ENCODE peak calls at places on chromosome 1, in six cellular contexts. S is BE2C; W is heart left ventricle; J is right cardiac atrium; F is CD8-positive, alpha-beta T cell; V is mesenchymal stem cell. R is an unnamed sample. For H3K4me1, the result is how much of the 10 kb centered on the place peaks cover.

GRCh38 chr1:41713557-41714327 is 205.0 kb downstream of the HIVEP3 start:
- DNase-seq in S (peak), W (no peak), J (no peak), F (no peak), V (peak), R (no peak)

GRCh38 chr1:235919797-235920475 is 53.2 kb upstream of the LYST start:
- DNase-seq in S (peak), W (no peak), J (no peak), F (no peak), V (peak), R (no peak)

GRCh38 chr1:10210841-10211804 is 753 bp downstream of the KIF1B start:
- DNase-seq in S (peak), W (peak), J (peak), F (peak), V (peak), R (peak)

GRCh38 chr1:177620636-177621190 is 349.1 kb downstream of the SEC16B start:
- DNase-seq in S (no peak), W (no peak), J (no peak), F (no peak), V (no peak), R (no peak)

GRCh38 chr1:175192630-175193338 is at the start of gene KIAA0040:
- DNase-seq in S (peak), W (peak), J (peak), F (peak), V (peak), R (peak)

GRCh38 chr1:89794406-89794805 is 26.4 kb upstream of the LRRC8D start:
- DNase-seq in S (no peak), W (no peak), J (no peak), F (no peak), V (no peak), R (no peak)

GRCh38 chr1:3745071-3745470 is 7.2 kb upstream of the CCDC27 start:
- DNase-seq in S (no peak), W (no peak), J (peak), F (peak), V (no peak), R (no peak)

GRCh38 chr1:177948336-177948972 is 21.4 kb downstream of the SEC16B start:
- DNase-seq in S (peak), W (no peak), J (peak), F (no peak), V (peak), R (peak)

GRCh38 chr1:17573518-17574041 is 34.1 kb downstream of the ARHGEF10L start:
- DNase-seq in S (no peak), W (peak), J (peak), F (no peak), V (no peak), R (no peak)

GRCh38 chr1:9399510-9400424 is 107.1 kb downstream of the SPSB1 start:
- DNase-seq in S (no peak), W (peak), J (peak), F (no peak), V (peak), R (peak)

GRCh38 chr1:11741919-11742598 is 6.1 kb downstream of the AGTRAP start:
- DNase-seq in S (no peak), W (no peak), J (peak), F (no peak), V (no peak), R (no peak)

GRCh38 chr1:93638981-93639380 is 42.7 kb downstream of the BCAR3 start:
- DNase-seq in S (no peak), W (no peak), J (no peak), F (no peak), V (no peak), R (no peak)

GRCh38 chr1:67307251-67308060 is at the start of gene IL12RB2:
- DNase-seq in S (no peak), W (peak), J (peak), F (peak), V (no peak), R (peak)

GRCh38 chr1:65264197-65264929 is 45.0 kb upstream of the DNAJC6 start:
- DNase-seq in S (peak), W (peak), J (no peak), F (no peak), V (peak), R (no peak)

GRCh38 chr1:48677306-48678287 is 99.1 kb downstream of the BEND5 start:
- DNase-seq in S (peak), W (peak), J (peak), F (peak), V (peak), R (peak)

GRCh38 chr1:59393211-59394180 is 96.6 kb downstream of the FGGY start:
- DNase-seq in S (no peak), W (peak), J (peak), F (no peak), V (peak), R (peak)

GRCh38 chr1:147579532-147580199 is 38.4 kb downstream of the BCL9 start:
- DNase-seq in S (no peak), W (no peak), J (no peak), F (no peak), V (peak), R (no peak)

GRCh38 chr1:11797525-11798216 is 8.1 kb downstream of the MTHFR start:
- DNase-seq in S (no peak), W (peak), J (peak), F (no peak), V (no peak), R (peak)

GRCh38 chr1:15214507-15214906 is 32.5 kb upstream of the FHAD1 start:
- DNase-seq in S (no peak), W (peak), J (no peak), F (no peak), V (peak), R (peak)

GRCh38 chr1:89603651-89604413 is 29.1 kb upstream of the LRRC8C start:
- DNase-seq in S (no peak), W (no peak), J (no peak), F (no peak), V (no peak), R (no peak)

GRCh38 chr1:185645686-185646085 is 88.5 kb upstream of the HMCN1 start:
- DNase-seq in S (no peak), W (no peak), J (no peak), F (no peak), V (peak), R (no peak)

GRCh38 chr1:11730429-11730861 is 5.5 kb upstream of the AGTRAP start:
- DNase-seq in S (no peak), W (no peak), J (no peak), F (peak), V (peak), R (no peak)

GRCh38 chr1:90614872-90615271 is 102.2 kb downstream of the BARHL2 start:
- DNase-seq in S (no peak), W (no peak), J (no peak), F (no peak), V (no peak), R (no peak)

GRCh38 chr1:102840741-102841140 is 267.6 kb downstream of the COL11A1 start:
- DNase-seq in S (no peak), W (no peak), J (no peak), F (no peak), V (no peak), R (no peak)

GRCh38 chr1:2190491-2190976 is 4.0 kb downstream of the FAAP20 start:
- DNase-seq in S (no peak), W (no peak), J (peak), F (no peak), V (no peak), R (no peak)
- H3K4me1 ChIP-seq in S (under half), W (under half), J (under half), F (under half), V (under half), R (half or more)

DNA sequence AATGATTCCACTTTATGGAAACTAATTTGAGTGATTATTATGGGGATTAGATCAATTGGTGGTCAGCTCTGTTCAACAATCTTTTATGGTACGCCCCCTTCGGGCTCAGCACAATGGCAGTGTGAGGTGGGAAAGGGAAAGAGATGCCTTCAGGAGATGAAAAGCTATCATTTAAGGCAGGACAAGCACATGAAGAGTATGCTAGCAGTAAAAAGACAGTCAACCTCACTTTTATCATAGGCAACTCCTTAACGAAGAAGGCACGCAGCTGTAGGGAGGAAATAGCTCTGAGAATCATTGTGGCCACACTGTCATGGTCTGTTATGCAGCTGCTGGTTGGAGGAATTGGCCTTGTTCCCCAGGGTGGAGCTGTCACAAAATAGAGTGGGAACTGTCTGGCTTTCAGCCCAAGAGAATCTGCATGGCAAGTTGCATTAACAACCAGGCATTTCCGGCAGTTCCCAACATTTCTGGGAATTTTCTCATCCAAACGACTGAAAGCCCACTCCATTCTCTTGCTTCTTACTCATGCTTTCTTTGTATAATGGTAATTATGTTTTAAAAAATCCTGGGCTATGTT is 54.4 kb upstream of the BCL10 start:
- DNase-seq in S (no peak), W (peak), J (peak), F (no peak), V (peak), R (no peak)
- H3K4me1 ChIP-seq in S (under half), W (under half), J (under half), F (under half), V (under half), R (under half)

DNA sequence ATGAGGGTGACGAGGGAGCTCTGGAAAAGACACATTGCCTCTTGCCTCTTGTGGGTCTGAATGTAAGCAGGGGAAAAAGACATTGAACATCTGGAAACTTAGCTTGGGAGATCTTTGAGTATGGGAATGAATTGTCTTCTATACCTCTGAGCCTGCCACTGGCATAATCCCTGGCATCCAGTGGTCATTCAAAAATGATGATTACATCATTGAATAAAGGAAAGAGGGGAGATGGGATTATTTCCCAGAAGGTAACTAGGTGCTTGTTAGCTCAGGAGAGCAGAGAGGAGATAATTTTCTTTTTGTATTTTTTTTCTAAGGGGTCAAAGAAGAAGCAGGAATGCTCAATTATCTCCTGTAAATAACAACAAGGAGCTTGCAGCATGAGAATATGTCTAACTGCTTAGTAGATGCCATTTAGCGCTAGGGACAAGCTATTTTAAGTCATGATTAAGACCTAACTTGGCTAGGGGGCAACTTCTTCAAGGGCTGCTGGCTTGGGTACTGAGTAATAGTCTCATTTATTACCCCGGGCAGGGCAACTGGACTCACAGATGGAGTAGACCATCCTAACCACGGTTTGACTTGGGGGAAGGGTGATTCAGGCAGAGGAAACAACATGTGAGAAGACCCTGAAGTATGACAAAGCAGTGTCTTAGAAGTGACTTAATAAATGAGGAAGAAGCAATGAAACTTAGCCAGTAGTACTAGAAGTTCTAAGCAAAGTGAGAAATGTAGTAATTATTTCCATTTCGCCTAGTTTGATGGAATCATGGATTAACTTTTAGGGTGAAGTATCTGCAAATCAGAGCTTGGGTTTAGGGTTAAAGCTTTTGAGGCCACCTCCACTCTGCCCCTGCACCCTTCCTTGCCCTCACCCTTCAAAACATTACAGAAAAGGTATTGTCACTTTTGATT is 11.1 kb upstream of the XCL2 start:
- DNase-seq in S (no peak), W (no peak), J (no peak), F (no peak), V (no peak), R (no peak)
- H3K4me1 ChIP-seq in S (under half), W (under half), J (under half), F (under half), V (under half), R (under half)

GRCh38 chr1:112625696-112626095 is 6.1 kb downstream of the CAPZA1 start:
- DNase-seq in S (peak), W (peak), J (no peak), F (no peak), V (peak), R (no peak)

GRCh38 chr1:112618114-112618720 is 724 bp downstream of the ST7L start:
- DNase-seq in S (no peak), W (no peak), J (no peak), F (peak), V (peak), R (no peak)

GRCh38 chr1:112618721-112619517 is at the start of gene ST7L:
- DNase-seq in S (peak), W (peak), J (peak), F (peak), V (peak), R (peak)

GRCh38 chr1:112614460-112615065 is 4.4 kb downstream of the ST7L start:
- DNase-seq in S (peak), W (no peak), J (no peak), F (no peak), V (peak), R (no peak)

GRCh38 chr1:112619518-112620458 is at the start of gene CAPZA1:
- DNase-seq in S (peak), W (peak), J (peak), F (peak), V (peak), R (peak)
- H3K4me1 ChIP-seq in S (under half), W (under half), J (under half), F (under half), V (under half), R (half or more)

GRCh38 chr1:173749137-173749536 is 34.4 kb downstream of the KLHL20 start:
- DNase-seq in S (no peak), W (no peak), J (no peak), F (no peak), V (no peak), R (no peak)
- H3K4me1 ChIP-seq in S (under half), W (under half), J (under half), F (under half), V (under half), R (under half)

DNA sequence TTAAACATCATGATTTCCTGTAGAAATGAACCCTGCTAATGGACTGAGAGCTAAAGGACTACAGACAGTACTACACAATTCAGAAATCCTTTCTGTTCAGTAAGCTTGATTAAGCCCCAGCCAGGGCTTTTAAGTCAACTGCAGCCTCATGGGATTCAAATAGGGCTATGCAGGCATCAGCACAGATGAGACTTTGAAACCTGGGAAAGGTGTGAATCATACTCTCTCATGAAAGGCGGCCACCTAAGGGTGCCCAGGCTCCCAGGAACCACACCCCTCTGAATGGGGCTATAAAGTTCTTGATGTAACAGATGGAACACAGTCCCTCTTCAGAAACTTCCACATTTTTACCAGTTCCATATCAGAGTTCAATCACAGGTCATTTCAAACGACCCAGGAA is 7.6 kb downstream of the SIPA1L2 start:
- DNase-seq in S (no peak), W (no peak), J (no peak), F (no peak), V (no peak), R (no peak)
- H3K4me1 ChIP-seq in S (under half), W (under half), J (under half), F (under half), V (under half), R (half or more)

DNA sequence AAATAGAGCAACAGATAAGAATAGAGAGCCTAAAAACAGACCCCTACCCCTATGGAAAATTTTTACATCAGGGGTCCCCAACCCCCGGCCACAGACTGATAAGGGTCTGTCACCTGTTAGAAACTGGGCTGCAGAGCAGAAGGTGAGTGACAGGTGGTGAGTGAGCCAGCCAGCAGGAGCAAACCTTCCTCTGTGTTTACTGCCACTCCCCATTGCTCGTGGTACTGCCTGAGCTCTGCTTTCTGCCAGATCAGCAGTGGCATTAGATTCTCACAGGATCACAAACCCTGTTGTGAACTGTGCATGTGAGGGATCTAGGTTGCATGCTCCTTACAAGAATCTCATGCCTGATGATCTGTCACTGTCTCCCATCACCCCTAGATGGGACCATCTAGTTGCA is 174.1 kb downstream of the FOXD2 start:
- DNase-seq in S (no peak), W (no peak), J (no peak), F (no peak), V (no peak), R (no peak)
- H3K4me1 ChIP-seq in S (under half), W (under half), J (under half), F (under half), V (under half), R (under half)

DNA sequence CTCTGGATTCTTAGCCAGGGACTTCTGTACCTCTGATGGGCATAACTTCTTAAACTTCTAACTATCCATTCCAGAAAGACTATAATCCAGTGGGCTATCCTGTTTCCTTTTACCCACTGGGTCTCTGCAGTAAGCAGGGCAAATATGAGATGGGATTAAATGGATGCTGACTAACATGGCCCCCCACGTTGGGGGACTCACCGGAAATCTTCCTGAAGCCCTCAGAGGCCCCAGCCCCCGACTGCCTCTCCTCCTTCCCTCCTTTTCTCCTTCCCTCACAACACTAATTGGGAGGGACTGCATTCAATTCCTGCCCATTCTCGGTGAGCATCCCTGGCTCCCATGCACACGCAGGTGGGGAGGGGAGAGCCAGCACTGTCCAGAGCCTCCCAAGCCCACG is 70.1 kb downstream of the SSBP3 start:
- DNase-seq in S (no peak), W (no peak), J (no peak), F (no peak), V (no peak), R (no peak)
- H3K4me1 ChIP-seq in S (under half), W (under half), J (under half), F (under half), V (under half), R (under half)

R was measured in heart right ventricle.